ENCODE peak calls at places on chromosomes 3 and 15, in seven cellular contexts. K is NCI-H187 treated with DMSO at 0.1 percent for 48 hours, B is HCEC 1CT, R is amygdala, F is hepatocyte, G is NCI-H1105, Z is posterior vena cava. Q is an unnamed sample.

GRCh38 chr15:29322407-29322806 is 52.8 kb upstream of the NSMCE3 start:
- DNase-seq in K (no peak), B (no peak), R (no peak), F (peak; percentile 22), G (no peak), Z (no peak), Q (no peak)

GRCh38 chr3:116835658-116836057 is 126.1 kb downstream of the TUSC7 start:
- DNase-seq in K (no peak), B (no peak), R (no peak), F (no peak), G (no peak), Z (no peak), Q (no peak)

GRCh38 chr3:117692416-117692995 is 982.9 kb downstream of the TUSC7 start:
- DNase-seq in K (no peak), B (peak; percentile 89), R (no peak), F (no peak), G (no peak), Z (no peak), Q (no peak)

GRCh38 chr3:193544289-193544688 is 10.4 kb downstream of the ATP13A4 start:
- DNase-seq in K (no peak), B (no peak), R (no peak), F (no peak), G (no peak), Z (no peak), Q (no peak)

GRCh38 chr3:105394177-105394576 is 27.5 kb downstream of the ALCAM start:
- DNase-seq in K (no peak), B (no peak), R (no peak), F (peak; percentile 12), G (no peak), Z (no peak), Q (no peak)

GRCh38 chr3:46908294-46908985 is 30.9 kb downstream of the PTH1R start:
- DNase-seq in K (no peak), B (peak; percentile 18), R (no peak), F (no peak), G (no peak), Z (peak; percentile 89), Q (no peak)

GRCh38 chr3:155312781-155313180 is 19.3 kb upstream of the STRIT1 start:
- DNase-seq in K (no peak), B (peak; percentile 23), R (no peak), F (no peak), G (no peak), Z (no peak), Q (no peak)

GRCh38 chr15:45429974-45430792 is 51.8 kb upstream of the GATM start:
- DNase-seq in K (no peak), B (peak; percentile 13), R (no peak), F (peak; percentile 86), G (peak; percentile 23), Z (peak; percentile 94), Q (peak; percentile 66)

GRCh38 chr15:101578443-101578894 is 73.7 kb downstream of the TM2D3 start:
- DNase-seq in K (no peak), B (peak; percentile 34), R (no peak), F (peak; percentile 67), G (no peak), Z (no peak), Q (peak; percentile 89)

GRCh38 chr3:188021502-188022040 is 132.4 kb upstream of the LPP start:
- DNase-seq in K (no peak), B (peak; percentile 79), R (no peak), F (peak; percentile 59), G (no peak), Z (no peak), Q (no peak)

GRCh38 chr15:72859023-72859756 is 75.6 kb upstream of the ADPGK start:
- DNase-seq in K (no peak), B (no peak), R (peak; percentile 51), F (peak; percentile 54), G (no peak), Z (no peak), Q (no peak)

GRCh38 chr3:38343797-38344594 is 2.6 kb upstream of the XYLB start:
- DNase-seq in K (no peak), B (no peak), R (no peak), F (no peak), G (no peak), Z (no peak), Q (no peak)

GRCh38 chr3:134397755-134398154 is 23.5 kb upstream of the AMOTL2 start:
- DNase-seq in K (no peak), B (no peak), R (no peak), F (no peak), G (no peak), Z (no peak), Q (no peak)

GRCh38 chr3:47404955-47405790 is 24.4 kb downstream of the PTPN23 start:
- DNase-seq in K (no peak), B (no peak), R (peak; percentile 64), F (no peak), G (no peak), Z (peak; percentile 85), Q (no peak)

GRCh38 chr15:40343512-40343911 is 2.8 kb upstream of the CCDC9B start:
- DNase-seq in K (no peak), B (peak; percentile 95), R (no peak), F (peak; percentile 60), G (no peak), Z (peak; percentile 78), Q (no peak)

GRCh38 chr3:82654708-82655107 is 893.3 kb upstream of the GBE1 start:
- DNase-seq in K (no peak), B (no peak), R (no peak), F (no peak), G (no peak), Z (no peak), Q (no peak)

GRCh38 chr3:146163584-146163983 is 2.6 kb upstream of the PLOD2 start:
- DNase-seq in K (no peak), B (peak; percentile 95), R (no peak), F (no peak), G (no peak), Z (no peak), Q (no peak)

GRCh38 chr3:154023148-154023547 is 98.0 kb upstream of the ARHGEF26 start:
- DNase-seq in K (no peak), B (no peak), R (no peak), F (peak; percentile 68), G (no peak), Z (no peak), Q (peak; percentile 12)

GRCh38 chr3:50326182-50326541 is 1.9 kb downstream of the TUSC2 start:
- DNase-seq in K (no peak), B (no peak), R (no peak), F (no peak), G (no peak), Z (no peak), Q (no peak)

GRCh38 chr3:140128217-140129137 is 193.5 kb downstream of the CLSTN2 start:
- DNase-seq in K (no peak), B (no peak), R (no peak), F (peak; percentile 46), G (peak; percentile 35), Z (no peak), Q (peak; percentile 15)

Q was measured in HuH-7.